ENCODE peak calls at places on chromosomes 7 and 10, in eight cellular contexts. One of them, this sample, is unnamed.
A peak's percentile ranks its signal among the peaks of the same experiment; 100 is the strongest.

GRCh38 chr7:142637240-142637639 is 112.0 kb upstream of the PRSS1 start:
- DNase-seq in ovary: no peak
- DNase-seq in adrenal gland: no peak
- DNase-seq in heart right ventricle: no peak
- DNase-seq in dorsolateral prefrontal cortex: no peak
- DNase-seq in Panc1: no peak
- DNase-seq in tibial nerve: no peak
- DNase-seq in foreskin fibroblast: no peak
- DNase-seq in this sample: no peak

GRCh38 chr7:70857793-70858545 is 274.0 kb upstream of the GALNT17 start:
- DNase-seq in ovary: no peak
- DNase-seq in adrenal gland: no peak
- DNase-seq in Panc1: no peak
- DNase-seq in foreskin fibroblast: no peak
- DNase-seq in heart right ventricle: no peak
- DNase-seq in tibial nerve: no peak
- DNase-seq in dorsolateral prefrontal cortex: no peak
- DNase-seq in this sample: no peak

GRCh38 chr7:123639646-123640045 is 16.0 kb upstream of the LMOD2 start:
- DNase-seq in adrenal gland: no peak
- DNase-seq in dorsolateral prefrontal cortex: no peak
- DNase-seq in Panc1: no peak
- DNase-seq in foreskin fibroblast: no peak
- DNase-seq in heart right ventricle: no peak
- DNase-seq in tibial nerve: no peak
- DNase-seq in ovary: no peak
- DNase-seq in this sample: no peak

GRCh38 chr7:44145969-44146897 is 5.1 kb upstream of the MYL7 start:
- DNase-seq in ovary: peak; percentile 87
- DNase-seq in adrenal gland: peak; percentile 74
- DNase-seq in heart right ventricle: peak; percentile 86
- DNase-seq in foreskin fibroblast: peak; percentile 51
- DNase-seq in Panc1: no peak
- DNase-seq in tibial nerve: peak; percentile 55
- DNase-seq in dorsolateral prefrontal cortex: peak; percentile 59
- DNase-seq in this sample: no peak

GRCh38 chr10:69343905-69344304 is 65.6 kb downstream of the HK1 start:
- DNase-seq in foreskin fibroblast: no peak
- DNase-seq in adrenal gland: no peak
- DNase-seq in ovary: no peak
- DNase-seq in heart right ventricle: no peak
- DNase-seq in tibial nerve: no peak
- DNase-seq in Panc1: no peak
- DNase-seq in dorsolateral prefrontal cortex: no peak
- DNase-seq in this sample: no peak

GRCh38 chr10:124039432-124040086 is 53.8 kb downstream of the CHST15 start:
- DNase-seq in foreskin fibroblast: no peak
- DNase-seq in adrenal gland: peak; percentile 65
- DNase-seq in ovary: no peak
- DNase-seq in dorsolateral prefrontal cortex: no peak
- DNase-seq in heart right ventricle: no peak
- DNase-seq in Panc1: no peak
- DNase-seq in tibial nerve: no peak
- DNase-seq in this sample: no peak

GRCh38 chr7:29189743-29190201 is 4.8 kb upstream of the CHN2 start:
- DNase-seq in Panc1: peak; percentile 10
- DNase-seq in tibial nerve: peak; percentile 17
- DNase-seq in ovary: peak; percentile 77
- DNase-seq in foreskin fibroblast: peak; percentile 3
- DNase-seq in adrenal gland: peak; percentile 74
- DNase-seq in dorsolateral prefrontal cortex: peak; percentile 69
- DNase-seq in heart right ventricle: peak; percentile 59
- DNase-seq in this sample: no peak

GRCh38 chr10:127151541-127151940 is 44.9 kb downstream of the INSYN2A start:
- DNase-seq in heart right ventricle: no peak
- DNase-seq in tibial nerve: no peak
- DNase-seq in dorsolateral prefrontal cortex: no peak
- DNase-seq in foreskin fibroblast: no peak
- DNase-seq in Panc1: no peak
- DNase-seq in ovary: no peak
- DNase-seq in adrenal gland: no peak
- DNase-seq in this sample: no peak

GRCh38 chr7:92335574-92335973 is 89.8 kb downstream of the ANKIB1 start:
- DNase-seq in Panc1: no peak
- DNase-seq in foreskin fibroblast: no peak
- DNase-seq in heart right ventricle: no peak
- DNase-seq in tibial nerve: no peak
- DNase-seq in adrenal gland: no peak
- DNase-seq in ovary: no peak
- DNase-seq in dorsolateral prefrontal cortex: no peak
- DNase-seq in this sample: no peak

GRCh38 chr7:136020556-136020955 is 43.4 kb upstream of the MTPN start:
- DNase-seq in Panc1: no peak
- DNase-seq in adrenal gland: no peak
- DNase-seq in heart right ventricle: no peak
- DNase-seq in foreskin fibroblast: no peak
- DNase-seq in ovary: no peak
- DNase-seq in dorsolateral prefrontal cortex: no peak
- DNase-seq in tibial nerve: no peak
- DNase-seq in this sample: no peak

GRCh38 chr10:36493511-36493880 is 631.9 kb upstream of the ANKRD30A start:
- DNase-seq in ovary: no peak
- DNase-seq in heart right ventricle: no peak
- DNase-seq in tibial nerve: no peak
- DNase-seq in adrenal gland: no peak
- DNase-seq in Panc1: no peak
- DNase-seq in dorsolateral prefrontal cortex: no peak
- DNase-seq in foreskin fibroblast: no peak
- DNase-seq in this sample: no peak

GRCh38 chr7:75756340-75757297 is 15.4 kb downstream of the CCL26 start:
- DNase-seq in adrenal gland: peak; percentile 57
- DNase-seq in ovary: no peak
- DNase-seq in foreskin fibroblast: no peak
- DNase-seq in heart right ventricle: no peak
- DNase-seq in tibial nerve: no peak
- DNase-seq in dorsolateral prefrontal cortex: no peak
- DNase-seq in Panc1: no peak
- DNase-seq in this sample: no peak

GRCh38 chr7:36514289-36515243 is 124.9 kb downstream of the ANLN start:
- DNase-seq in foreskin fibroblast: no peak
- DNase-seq in adrenal gland: peak; percentile 37
- DNase-seq in Panc1: no peak
- DNase-seq in heart right ventricle: no peak
- DNase-seq in ovary: no peak
- DNase-seq in dorsolateral prefrontal cortex: peak; percentile 25
- DNase-seq in tibial nerve: no peak
- DNase-seq in this sample: no peak

DNA sequence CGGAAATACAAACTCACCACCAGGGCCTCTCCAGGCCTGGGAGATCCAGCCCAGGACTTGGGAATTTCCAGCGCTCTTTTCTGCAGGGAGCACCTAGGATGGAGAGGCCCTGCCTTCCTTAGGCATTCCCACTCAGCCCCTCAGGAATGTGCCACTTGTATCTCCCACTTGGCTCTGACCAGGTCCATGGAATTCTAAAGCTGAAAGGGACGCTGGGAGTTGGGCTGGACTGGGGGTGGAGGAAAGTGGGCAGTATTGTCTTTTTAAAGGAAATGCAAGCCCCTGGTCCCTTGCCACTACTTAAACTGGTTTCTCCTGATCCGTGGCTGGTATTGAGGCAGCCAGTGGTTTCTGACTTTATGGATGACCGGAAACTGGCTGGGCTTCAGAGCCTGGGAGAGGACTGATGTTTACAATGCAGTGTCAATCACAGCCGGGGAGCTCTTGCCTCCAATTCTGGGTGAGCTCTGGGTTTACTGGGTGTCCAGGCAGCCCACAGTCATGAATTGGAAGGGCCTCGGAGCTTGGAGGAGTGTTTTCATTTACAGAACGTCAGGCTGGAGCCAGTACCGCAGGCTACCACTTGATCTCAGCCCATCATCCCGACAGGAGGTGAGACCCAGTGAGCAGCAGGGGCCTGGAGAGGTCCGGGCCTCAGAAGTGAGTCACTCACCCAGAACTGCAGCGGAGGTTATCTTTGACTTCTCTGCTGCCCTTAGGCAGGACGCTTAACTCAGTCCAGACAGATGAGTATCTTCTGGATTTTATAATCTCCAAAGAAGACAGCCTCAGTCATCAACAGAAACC is 27.3 kb downstream of the AGAP3 start:
- DNase-seq in ovary: no peak
- DNase-seq in dorsolateral prefrontal cortex: no peak
- DNase-seq in foreskin fibroblast: no peak
- DNase-seq in tibial nerve: no peak
- DNase-seq in Panc1: no peak
- DNase-seq in adrenal gland: no peak
- DNase-seq in heart right ventricle: no peak
- DNase-seq in this sample: no peak
- TF ChIP-seq CTCF in ovary: no peak
- TF ChIP-seq CTCF in dorsolateral prefrontal cortex: no peak
- TF ChIP-seq CTCF in foreskin fibroblast: no peak
- TF ChIP-seq CTCF in tibial nerve: no peak
- TF ChIP-seq CTCF in Panc1: no peak
- TF ChIP-seq CTCF in adrenal gland: no peak
- TF ChIP-seq CTCF in heart right ventricle: no peak
- TF ChIP-seq CTCF in this sample: no peak

GRCh38 chr10:3195286-3195685 is 22.7 kb upstream of the PITRM1 start:
- DNase-seq in dorsolateral prefrontal cortex: no peak
- DNase-seq in tibial nerve: no peak
- DNase-seq in foreskin fibroblast: no peak
- DNase-seq in heart right ventricle: no peak
- DNase-seq in adrenal gland: no peak
- DNase-seq in ovary: no peak
- DNase-seq in Panc1: no peak
- DNase-seq in this sample: no peak

GRCh38 chr10:3195706-3196105 is 23.1 kb upstream of the PITRM1 start:
- DNase-seq in dorsolateral prefrontal cortex: no peak
- DNase-seq in foreskin fibroblast: no peak
- DNase-seq in Panc1: no peak
- DNase-seq in adrenal gland: no peak
- DNase-seq in heart right ventricle: no peak
- DNase-seq in tibial nerve: no peak
- DNase-seq in ovary: no peak
- DNase-seq in this sample: no peak

GRCh38 chr10:3197354-3198003 is 24.9 kb upstream of the PITRM1 start:
- DNase-seq in Panc1: peak; percentile 68
- DNase-seq in dorsolateral prefrontal cortex: peak; percentile 65
- DNase-seq in tibial nerve: peak; percentile 69
- DNase-seq in foreskin fibroblast: peak; percentile 83
- DNase-seq in ovary: peak; percentile 84
- DNase-seq in adrenal gland: peak; percentile 88
- DNase-seq in heart right ventricle: peak; percentile 83
- DNase-seq in this sample: no peak

GRCh38 chr10:3196482-3196881 is 23.9 kb upstream of the PITRM1 start:
- DNase-seq in heart right ventricle: no peak
- DNase-seq in adrenal gland: no peak
- DNase-seq in foreskin fibroblast: no peak
- DNase-seq in tibial nerve: no peak
- DNase-seq in Panc1: no peak
- DNase-seq in dorsolateral prefrontal cortex: no peak
- DNase-seq in ovary: no peak
- DNase-seq in this sample: no peak

GRCh38 chr10:3196971-3197353 is 24.4 kb upstream of the PITRM1 start:
- DNase-seq in ovary: no peak
- DNase-seq in foreskin fibroblast: no peak
- DNase-seq in dorsolateral prefrontal cortex: no peak
- DNase-seq in heart right ventricle: no peak
- DNase-seq in tibial nerve: no peak
- DNase-seq in Panc1: no peak
- DNase-seq in adrenal gland: no peak
- DNase-seq in this sample: no peak
- H3K4me3 ChIP-seq in ovary: no peak overlapping the region
- H3K4me3 ChIP-seq in foreskin fibroblast: no peak overlapping the region
- H3K4me3 ChIP-seq in dorsolateral prefrontal cortex: peak overlapping the region; percentile 22
- H3K4me3 ChIP-seq in heart right ventricle: no peak overlapping the region
- H3K4me3 ChIP-seq in tibial nerve: peak overlapping the region; percentile 16
- H3K4me3 ChIP-seq in Panc1: no peak overlapping the region
- H3K4me3 ChIP-seq in adrenal gland: peak overlapping the region; percentile 33
- H3K4me3 ChIP-seq in this sample: no peak overlapping the region

GRCh38 chr7:55086413-55087201 is 67.8 kb downstream of the EGFR start:
- DNase-seq in tibial nerve: no peak
- DNase-seq in dorsolateral prefrontal cortex: no peak
- DNase-seq in Panc1: no peak
- DNase-seq in foreskin fibroblast: peak; percentile 66
- DNase-seq in adrenal gland: peak; percentile 59
- DNase-seq in ovary: no peak
- DNase-seq in heart right ventricle: no peak
- DNase-seq in this sample: no peak
- TF ChIP-seq CTCF in tibial nerve: no peak
- TF ChIP-seq CTCF in dorsolateral prefrontal cortex: no peak
- TF ChIP-seq CTCF in Panc1: no peak
- TF ChIP-seq CTCF in foreskin fibroblast: no peak
- TF ChIP-seq CTCF in adrenal gland: no peak
- TF ChIP-seq CTCF in ovary: no peak
- TF ChIP-seq CTCF in heart right ventricle: no peak
- TF ChIP-seq CTCF in this sample: no peak

DNA sequence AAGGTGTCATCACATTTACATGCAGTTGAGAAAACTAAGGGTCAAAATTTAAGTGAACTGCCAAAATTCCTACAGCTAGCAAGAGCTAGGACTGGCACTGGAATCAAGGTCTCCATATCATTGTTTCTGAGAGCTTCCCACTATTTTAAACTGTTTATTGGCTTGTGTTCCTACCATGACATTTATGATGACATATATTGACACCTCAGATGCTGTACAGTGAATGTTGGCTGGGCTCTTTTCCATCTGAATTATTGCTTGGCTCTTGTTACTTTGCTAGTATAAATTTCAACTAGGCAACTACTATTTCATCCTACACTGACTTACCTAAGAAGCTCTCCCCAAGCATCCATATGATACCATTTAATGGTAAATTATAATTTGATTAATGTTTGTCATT is 2.0 kb downstream of the THSD7A start:
- DNase-seq in Panc1: no peak
- DNase-seq in foreskin fibroblast: no peak
- DNase-seq in adrenal gland: no peak
- DNase-seq in heart right ventricle: no peak
- DNase-seq in dorsolateral prefrontal cortex: no peak
- DNase-seq in ovary: no peak
- DNase-seq in tibial nerve: no peak
- DNase-seq in this sample: no peak
- H3K4me3 ChIP-seq in Panc1: peak overlapping the region; percentile 76
- H3K4me3 ChIP-seq in foreskin fibroblast: no peak overlapping the region
- H3K4me3 ChIP-seq in adrenal gland: peak overlapping the region; percentile 78
- H3K4me3 ChIP-seq in heart right ventricle: no peak overlapping the region
- H3K4me3 ChIP-seq in dorsolateral prefrontal cortex: peak overlapping the region; percentile 75
- H3K4me3 ChIP-seq in ovary: no peak overlapping the region
- H3K4me3 ChIP-seq in tibial nerve: no peak overlapping the region
- H3K4me3 ChIP-seq in this sample: no peak overlapping the region